ENCODE peak calls at places on chromosomes 12 and 14, in four cellular contexts. L is activated T-cell treated with anti-CD3 and anti-CD28 coated beads, Interleukin-2, amount 50 U/mL, for 72 hours; U is EL; N is cerebellum. M is an unnamed sample.

GRCh38 chr12:88419794-88420193 is 160.5 kb downstream of the KITLG start:
- DNase-seq in L (no peak), U (peak; percentile 70), N (no peak), M (peak; percentile 45)

GRCh38 chr14:73261520-73262426 is 24.5 kb downstream of the PAPLN start:
- DNase-seq in L (no peak), U (no peak), N (no peak), M (no peak)

GRCh38 chr12:104590002-104590401 is 133.3 kb downstream of the CHST11 start:
- DNase-seq in L (no peak), U (no peak), N (no peak), M (no peak)

GRCh38 chr12:50246873-50247612 is 36.3 kb downstream of the LIMA1 start:
- DNase-seq in L (peak; percentile 66), U (peak; percentile 99), N (peak; percentile 85), M (peak; percentile 97)

GRCh38 chr14:64663174-64663573 is 41.0 kb upstream of the PLEKHG3 start:
- DNase-seq in L (no peak), U (no peak), N (no peak), M (no peak)

GRCh38 chr12:48865141-48865440 is 579 bp downstream of the RND1 start:
- DNase-seq in L (no peak), U (no peak), N (no peak), M (no peak)

GRCh38 chr14:87705439-87705896 is 287.5 kb downstream of the GALC start:
- DNase-seq in L (no peak), U (peak; percentile 4), N (no peak), M (no peak)

GRCh38 chr12:29309320-29309902 is 71.6 kb downstream of the ERGIC2 start:
- DNase-seq in L (no peak), U (peak; percentile 17), N (no peak), M (peak; percentile 17)

GRCh38 chr12:127194176-127194575 is 1072.8 kb upstream of the TMEM132C start:
- DNase-seq in L (no peak), U (no peak), N (no peak), M (no peak)

GRCh38 chr12:116813271-116814041 is 67.8 kb downstream of the HRK start:
- DNase-seq in L (no peak), U (peak; percentile 18), N (no peak), M (peak; percentile 4)

GRCh38 chr12:92505373-92506340 is 197.1 kb upstream of the PLEKHG7 start:
- DNase-seq in L (peak; percentile 24), U (no peak), N (peak; percentile 17), M (no peak)